ENCODE peak calls at places on chromosomes 13 and 19, in seven cellular contexts. K, M, Y, E, T, D and G are unnamed samples.

GRCh38 chr13:110507678-110508381 is 53.7 kb downstream of the RAB20 start:
- DNase-seq in K (no peak), M (no peak), Y (no peak), E (no peak), T (no peak), D (no peak), G (no peak)

GRCh38 chr19:55179570-55180484 is at the start of gene SYT5:
- DNase-seq in K (no peak), M (no peak), Y (peak), E (no peak), T (peak), D (peak), G (no peak)

GRCh38 chr19:52734340-52734892 is 428 bp downstream of the ZNF611 start:
- DNase-seq in K (no peak), M (no peak), Y (peak), E (no peak), T (no peak), D (no peak), G (no peak)

GRCh38 chr19:3176715-3177501 is 1.7 kb upstream of the S1PR4 start:
- DNase-seq in K (peak), M (no peak), Y (no peak), E (no peak), T (peak), D (no peak), G (no peak)

GRCh38 chr13:80599765-80600164 is 258.8 kb upstream of the SPRY2 start:
- DNase-seq in K (no peak), M (no peak), Y (no peak), E (no peak), T (peak), D (no peak), G (no peak)

GRCh38 chr19:36449059-36449670 is 30.7 kb upstream of the ZFP82 start:
- DNase-seq in K (no peak), M (no peak), Y (no peak), E (no peak), T (no peak), D (no peak), G (no peak)

GRCh38 chr19:6017576-6017975 is 39.6 kb upstream of the RANBP3 start:
- DNase-seq in K (no peak), M (no peak), Y (peak), E (no peak), T (no peak), D (no peak), G (no peak)

GRCh38 chr19:6489278-6490061 is 7.9 kb upstream of the DENND1C start:
- DNase-seq in K (no peak), M (no peak), Y (no peak), E (peak), T (no peak), D (no peak), G (no peak)

GRCh38 chr19:1850809-1851544 is 2.7 kb upstream of the REXO1 start:
- DNase-seq in K (no peak), M (no peak), Y (no peak), E (no peak), T (peak), D (no peak), G (no peak)

GRCh38 chr13:112171570-112171965 is 104.6 kb downstream of the SOX1 start:
- DNase-seq in K (no peak), M (no peak), Y (no peak), E (no peak), T (no peak), D (no peak), G (no peak)

GRCh38 chr19:35327642-35328041 is 1.3 kb upstream of the CD22 start:
- DNase-seq in K (no peak), M (peak), Y (no peak), E (no peak), T (peak), D (no peak), G (no peak)

DNA sequence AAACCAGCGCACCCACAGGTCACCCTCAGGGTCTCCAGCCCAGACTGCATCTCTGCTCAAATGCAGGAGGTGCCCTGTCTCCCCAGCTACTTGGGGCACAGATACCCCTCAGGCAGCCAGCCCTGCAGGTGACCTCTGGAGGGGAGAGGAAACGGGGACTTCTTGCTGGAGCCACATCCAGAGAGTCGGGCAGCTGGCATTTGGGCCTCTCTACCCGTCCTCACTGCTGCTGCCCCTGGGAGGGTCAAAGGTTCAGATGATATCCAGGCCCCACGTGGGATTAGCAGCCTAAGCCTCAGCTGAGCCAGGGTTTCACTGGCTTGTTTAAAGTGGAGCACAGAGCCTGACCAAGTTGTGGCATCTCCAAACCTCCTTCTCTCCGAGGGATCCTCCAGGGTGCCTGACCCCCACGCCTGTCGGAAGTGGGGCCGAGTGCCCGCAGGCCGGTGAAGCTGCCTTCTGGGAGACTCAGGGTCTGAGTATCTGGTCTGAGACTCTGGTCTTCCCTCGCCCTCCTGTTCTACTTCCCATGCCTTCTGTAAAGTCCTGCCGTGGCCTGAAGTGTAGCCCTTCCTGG is 2.2 kb downstream of the RASA3 start:
- DNase-seq in K (no peak), M (no peak), Y (no peak), E (no peak), T (no peak), D (no peak), G (no peak)
- H3K4me3 ChIP-seq in K (peak), M (no peak), Y (peak), E (peak), T (peak), D (no peak), G (no peak)

DNA sequence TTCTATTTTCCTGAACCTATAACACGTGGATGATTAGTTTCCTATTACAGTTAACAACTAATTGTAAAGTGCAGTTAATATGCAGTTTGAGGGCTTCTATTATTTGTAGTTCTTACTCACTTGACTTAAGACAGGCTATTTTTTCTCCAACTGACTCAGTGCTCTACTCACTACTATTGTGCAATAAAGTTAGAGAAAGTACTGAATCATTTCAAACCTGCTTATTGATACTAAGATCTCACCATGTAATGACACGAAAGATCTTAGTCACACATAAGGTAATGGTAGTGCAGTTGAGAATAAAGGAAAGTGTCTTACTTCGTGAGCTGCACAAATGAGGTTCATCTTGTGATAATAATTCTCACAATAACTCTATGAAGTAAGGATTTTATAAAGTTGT is 22.8 kb upstream of the ITM2B start:
- DNase-seq in K (no peak), M (no peak), Y (no peak), E (no peak), T (no peak), D (no peak), G (no peak)
- TF ChIP-seq YY1 in K (no peak), M (no peak), Y (no peak), E (no peak), T (no peak), D (no peak), G (no peak)

DNA sequence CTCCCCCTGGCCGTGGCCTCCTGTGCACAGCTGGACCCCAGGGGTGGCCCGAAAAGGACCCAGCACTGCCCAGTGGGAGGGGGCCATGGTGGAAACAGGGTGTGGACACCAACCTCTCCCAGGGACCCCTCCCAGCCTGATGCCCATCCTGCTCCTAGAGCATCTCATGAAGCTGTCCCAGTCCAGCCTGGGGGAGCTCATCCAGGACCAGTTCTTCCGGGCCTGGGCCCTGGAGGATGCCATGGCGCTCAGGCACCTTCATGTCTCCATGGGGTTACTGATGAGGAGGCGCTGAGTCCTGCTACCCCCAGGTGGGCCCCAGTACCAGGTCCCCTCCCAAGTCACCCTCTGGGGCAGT is 52.8 kb upstream of the TPM4 start:
- DNase-seq in K (no peak), M (no peak), Y (no peak), E (no peak), T (no peak), D (no peak), G (no peak)
- H3K4me3 ChIP-seq in K (no peak), M (no peak), Y (no peak), E (no peak), T (no peak), D (no peak), G (no peak)

DNA sequence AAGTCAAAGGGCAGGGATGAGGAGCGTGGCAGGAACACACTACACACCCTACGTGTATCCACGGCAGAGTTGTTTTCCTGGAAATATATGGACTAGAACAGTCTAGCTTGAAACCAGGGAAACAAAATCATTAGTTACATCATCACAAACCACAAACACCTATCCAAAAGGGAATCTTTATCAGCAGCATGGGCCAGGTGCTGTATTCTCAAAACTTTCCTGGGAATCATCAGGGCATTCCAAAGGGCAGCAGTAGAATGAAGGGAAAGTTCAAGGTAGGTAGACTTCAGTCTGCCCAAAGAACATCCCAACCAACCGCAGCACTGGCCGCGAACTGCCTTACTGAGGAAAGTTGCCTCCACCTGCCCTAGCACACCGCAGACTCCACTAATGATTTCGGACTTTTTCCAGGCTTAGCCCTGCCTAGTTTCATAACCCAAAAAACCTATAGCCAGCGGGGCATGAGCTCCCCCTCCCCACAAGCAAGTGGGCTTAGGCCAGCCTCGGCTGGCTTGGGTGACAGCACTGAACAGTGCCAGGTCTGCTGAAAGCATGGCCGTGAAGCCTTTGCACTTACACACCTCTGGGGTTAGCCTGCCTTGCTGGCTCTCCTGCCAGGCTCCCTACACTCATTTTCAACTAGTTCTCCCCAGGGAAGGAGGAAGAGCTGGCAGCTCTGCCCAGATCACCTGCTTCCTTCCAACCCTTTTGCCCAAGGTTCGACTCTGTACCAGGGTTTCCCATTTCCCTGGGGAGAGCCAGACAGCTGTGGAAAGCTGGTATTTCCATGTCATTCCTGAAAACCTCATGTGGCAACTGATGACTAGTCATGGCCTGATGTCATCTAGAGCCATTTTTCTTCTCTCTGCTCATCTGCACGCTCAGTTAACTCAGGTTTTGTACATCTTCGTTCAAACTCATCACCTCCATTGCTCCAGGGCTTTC is 77.3 kb upstream of the UBAC2 start:
- DNase-seq in K (no peak), M (no peak), Y (no peak), E (no peak), T (no peak), D (no peak), G (no peak)
- TF ChIP-seq YY1 in K (no peak), M (no peak), Y (no peak), E (no peak), T (no peak), D (no peak), G (no peak)

GRCh38 chr13:36920612-36921185 is 661 bp upstream of the SMAD9 start:
- DNase-seq in K (no peak), M (no peak), Y (no peak), E (no peak), T (no peak), D (no peak), G (no peak)
- H3K4me3 ChIP-seq in K (no peak), M (peak), Y (peak), E (no peak), T (no peak), D (peak), G (peak)

DNA sequence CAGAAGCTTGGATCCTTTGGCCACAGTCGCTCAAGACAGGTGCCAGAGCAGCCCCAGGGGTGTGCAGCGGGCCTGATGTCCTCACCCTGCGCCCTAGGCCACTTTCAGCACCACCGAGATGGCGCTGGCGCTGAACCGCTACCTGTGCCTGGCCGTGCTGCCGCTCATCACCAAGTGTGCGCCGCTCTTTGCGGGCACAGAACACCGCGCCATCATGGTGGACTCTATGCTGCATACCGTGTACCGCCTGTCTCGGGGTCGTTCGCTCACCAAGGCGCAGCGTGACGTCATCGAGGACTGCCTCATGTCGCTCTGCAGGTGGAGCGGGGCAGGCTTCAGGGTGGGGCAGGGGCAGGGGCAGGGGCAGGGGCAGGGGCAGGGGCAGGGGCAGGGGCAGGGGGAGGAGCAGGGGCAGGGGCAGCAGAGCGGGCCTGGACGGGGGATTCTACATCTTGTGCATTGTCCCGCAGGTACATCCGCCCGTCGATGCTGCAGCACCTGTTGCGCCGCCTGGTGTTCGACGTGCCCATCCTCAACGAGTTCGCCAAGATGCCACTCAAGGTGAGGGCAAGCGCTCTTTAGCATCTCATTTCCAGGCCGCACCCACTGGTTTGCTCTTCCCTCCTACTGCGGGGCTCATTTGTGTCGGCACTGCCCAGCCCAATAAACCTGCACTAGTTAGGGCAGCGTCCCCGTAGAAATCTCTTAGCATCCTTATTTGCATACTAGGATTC is 69.1 kb downstream of the RYR1 start:
- DNase-seq in K (no peak), M (no peak), Y (no peak), E (no peak), T (no peak), D (no peak), G (no peak)
- TF ChIP-seq YY1 in K (no peak), M (no peak), Y (no peak), E (no peak), T (no peak), D (no peak), G (no peak)